ENCODE peak calls at places on chromosomes 12 and 14, in seven cellular contexts. Z, V, O, W, U, X and Y are unnamed samples.

GRCh38 chr12:10301103-10301502 is 6.6 kb upstream of the KLRD1 start:
- DNase-seq in X (peak; percentile 45), V (no peak), Z (peak; percentile 16), W (no peak), U (no peak), O (no peak), Y (no peak)

GRCh38 chr12:75656650-75657049 is 145.2 kb upstream of the KRR1 start:
- DNase-seq in O (no peak), W (no peak), V (no peak), X (peak; percentile 88), Z (peak; percentile 92), U (peak; percentile 89), Y (no peak)

GRCh38 chr14:90727082-90727481 is 89.1 kb downstream of the TTC7B start:
- DNase-seq in U (no peak), V (no peak), Z (no peak), O (no peak), W (no peak), X (no peak), Y (no peak)

GRCh38 chr14:104794641-104795467 is 694 bp downstream of the AKT1 start:
- DNase-seq in X (peak; percentile 14), Z (no peak), U (no peak), O (no peak), W (no peak), V (no peak), Y (no peak)

GRCh38 chr12:27969011-27969900 is 3.3 kb downstream of the PTHLH start:
- DNase-seq in Z (no peak), V (peak; percentile 34), O (peak; percentile 63), W (no peak), X (peak; percentile 28), U (no peak), Y (no peak)

GRCh38 chr14:61941421-61941805 is 179.2 kb downstream of the SNAPC1 start:
- DNase-seq in U (no peak), V (no peak), Z (no peak), O (no peak), W (no peak), X (no peak), Y (no peak)

GRCh38 chr12:90080616-90081015 is 372.0 kb upstream of the ATP2B1 start:
- DNase-seq in O (no peak), U (no peak), W (no peak), V (no peak), X (no peak), Z (no peak), Y (no peak)

GRCh38 chr14:81927069-81927468 is 393.4 kb upstream of the SEL1L start:
- DNase-seq in X (no peak), O (no peak), Z (no peak), W (no peak), V (peak; percentile 73), U (no peak), Y (peak; percentile 27)

GRCh38 chr14:50677527-50678063 is 9.5 kb upstream of the SAV1 start:
- DNase-seq in V (no peak), O (no peak), Z (peak; percentile 39), U (peak; percentile 76), X (peak; percentile 64), W (no peak), Y (no peak)

GRCh38 chr12:3342051-3342450 is 149.0 kb upstream of the PRMT8 start:
- DNase-seq in V (peak; percentile 14), X (peak; percentile 5), O (no peak), U (peak; percentile 45), Z (peak; percentile 23), W (no peak), Y (peak; percentile 76)

GRCh38 chr14:29536886-29537511 is 390.6 kb downstream of the PRKD1 start:
- DNase-seq in U (peak; percentile 57), X (peak; percentile 52), V (peak; percentile 30), O (no peak), Z (peak; percentile 1), W (no peak), Y (no peak)

GRCh38 chr12:16603916-16604575 is 1.9 kb downstream of the LMO3 start:
- DNase-seq in V (no peak), O (no peak), W (no peak), X (no peak), U (peak; percentile 36), Z (no peak), Y (no peak)

GRCh38 chr14:58171090-58171489 is 19.1 kb upstream of the ARMH4 start:
- DNase-seq in V (peak; percentile 81), U (peak; percentile 83), Z (peak; percentile 80), O (peak; percentile 82), W (peak; percentile 81), X (peak; percentile 80), Y (peak; percentile 72)

GRCh38 chr14:65255029-65255545 is 152.8 kb upstream of the MAX start:
- DNase-seq in V (no peak), X (peak; percentile 64), U (peak; percentile 62), Z (peak; percentile 45), O (no peak), W (no peak), Y (no peak)

GRCh38 chr14:31510222-31510621 is 22.4 kb upstream of the GPR33 start:
- DNase-seq in V (peak; percentile 51), U (peak; percentile 33), Z (no peak), W (no peak), O (no peak), X (peak; percentile 19), Y (no peak)

GRCh38 chr14:24279301-24280186 is 8.1 kb upstream of the RABGGTA start:
- DNase-seq in Z (no peak), V (no peak), O (no peak), U (no peak), W (no peak), X (no peak), Y (no peak)

GRCh38 chr12:124686001-124686884 is 118.8 kb upstream of the NCOR2 start:
- DNase-seq in O (no peak), Z (peak; percentile 54), X (peak; percentile 72), V (no peak), W (no peak), U (peak; percentile 57), Y (no peak)

GRCh38 chr12:107661830-107662229 is 23.8 kb upstream of the PWP1 start:
- DNase-seq in W (no peak), X (no peak), V (no peak), U (no peak), O (no peak), Z (no peak), Y (no peak)

GRCh38 chr12:63521706-63522105 is 146.6 kb downstream of the DPY19L2 start:
- DNase-seq in O (no peak), Z (no peak), W (no peak), X (no peak), U (no peak), V (no peak), Y (no peak)

GRCh38 chr12:18139989-18140596 is 50.1 kb upstream of the RERGL start:
- DNase-seq in U (peak; percentile 71), V (peak; percentile 49), X (peak; percentile 67), W (no peak), O (no peak), Z (no peak), Y (peak; percentile 51)

GRCh38 chr14:69909831-69910550 is 30.8 kb downstream of the SMOC1 start:
- DNase-seq in O (no peak), V (no peak), X (no peak), W (no peak), U (no peak), Z (no peak), Y (no peak)

GRCh38 chr12:108253540-108253939 is 85.6 kb downstream of the CMKLR1 start:
- DNase-seq in X (no peak), Z (no peak), V (no peak), U (no peak), O (no peak), W (no peak), Y (peak; percentile 16)

GRCh38 chr12:89181271-89181920 is 170.9 kb downstream of the DUSP6 start:
- DNase-seq in V (no peak), W (no peak), U (peak; percentile 87), X (peak; percentile 71), O (no peak), Z (peak; percentile 60), Y (no peak)

GRCh38 chr14:35940291-35940690 is 114.2 kb downstream of the BRMS1L start:
- DNase-seq in O (no peak), V (peak; percentile 23), U (no peak), Z (no peak), W (no peak), X (no peak), Y (no peak)

GRCh38 chr12:102521662-102522277 is 41.4 kb upstream of the IGF1 start:
- DNase-seq in V (no peak), W (no peak), O (no peak), Z (no peak), U (no peak), X (no peak), Y (no peak)

GRCh38 chr14:102279688-102280348 is 25.1 kb downstream of the MOK start:
- DNase-seq in U (peak; percentile 99), X (peak; percentile 97), W (no peak), Z (peak; percentile 99), V (no peak), O (no peak), Y (no peak)

GRCh38 chr12:76919388-76920181 is 40.8 kb upstream of the CSRP2 start:
- DNase-seq in X (no peak), W (no peak), U (no peak), Z (no peak), V (no peak), O (no peak), Y (no peak)

GRCh38 chr12:76921891-76922664 is 43.3 kb upstream of the CSRP2 start:
- DNase-seq in X (no peak), W (peak; percentile 72), U (no peak), Z (no peak), V (no peak), O (no peak), Y (no peak)

GRCh38 chr12:76922821-76923315 is 44.0 kb upstream of the CSRP2 start:
- DNase-seq in O (no peak), Z (no peak), W (no peak), V (no peak), U (no peak), X (no peak), Y (no peak)

GRCh38 chr12:76921072-76921471 is 42.3 kb upstream of the CSRP2 start:
- DNase-seq in O (no peak), Z (no peak), V (no peak), W (no peak), X (no peak), U (no peak), Y (no peak)

GRCh38 chr12:76920182-76921014 is 41.6 kb upstream of the CSRP2 start:
- DNase-seq in X (no peak), Z (no peak), W (no peak), V (no peak), U (no peak), O (no peak), Y (no peak)
- H3K4me3 ChIP-seq in X (no peak overlapping the region), Z (no peak overlapping the region), W (no peak overlapping the region), V (no peak overlapping the region), U (no peak overlapping the region), O (no peak overlapping the region), Y (no peak overlapping the region)

GRCh38 chr12:121575952-121576615 is 4.7 kb downstream of the KDM2B start:
- DNase-seq in U (peak; percentile 62), Z (no peak), V (no peak), O (no peak), X (peak; percentile 36), W (no peak), Y (no peak)
- H3K4me3 ChIP-seq in U (no peak overlapping the region), Z (no peak overlapping the region), V (peak overlapping the region; percentile 4), O (no peak overlapping the region), X (no peak overlapping the region), W (no peak overlapping the region), Y (peak overlapping the region; percentile 35)

GRCh38 chr12:6364037-6364360 is 11.4 kb downstream of the SCNN1A start:
- DNase-seq in U (no peak), W (no peak), V (no peak), O (no peak), Z (no peak), X (no peak), Y (no peak)
- H3K4me3 ChIP-seq in U (no peak overlapping the region), W (peak overlapping the region; percentile 64), V (no peak overlapping the region), O (peak overlapping the region; percentile 64), Z (peak overlapping the region; percentile 52), X (no peak overlapping the region), Y (peak overlapping the region; percentile 62)

GRCh38 chr12:132436791-132437251 is 53.1 kb upstream of the FBRSL1 start:
- DNase-seq in V (no peak), W (no peak), U (no peak), O (no peak), X (no peak), Z (no peak), Y (no peak)
- H3K4me3 ChIP-seq in V (no peak overlapping the region), W (no peak overlapping the region), U (no peak overlapping the region), O (no peak overlapping the region), X (no peak overlapping the region), Z (no peak overlapping the region), Y (no peak overlapping the region)